ENCODE peak calls at places on chromosomes 6 and 20, in six cellular contexts. E is A172, I is WTC11, X is erythroblast, D is neuronal stem cell, B is MCF 10A. Z is an unnamed sample.

GRCh38 chr6:66094615-66095014 is 387.6 kb upstream of the EYS start:
- DNase-seq in E (no peak), I (no peak), X (no peak), D (no peak), B (no peak), Z (no peak)

GRCh38 chr6:9139762-9140161 is 704.4 kb upstream of the SLC35B3 start:
- DNase-seq in E (peak; percentile 45), I (no peak), X (no peak), D (no peak), B (peak; percentile 57), Z (no peak)

GRCh38 chr20:46062621-46063020 is 27.1 kb downstream of the NCOA5 start:
- DNase-seq in E (no peak), I (no peak), X (no peak), D (no peak), B (no peak), Z (no peak)

GRCh38 chr6:151958332-151958731 is 150.8 kb downstream of the ESR1 start:
- DNase-seq in E (peak; percentile 37), I (no peak), X (no peak), D (no peak), B (peak; percentile 67), Z (no peak)

GRCh38 chr20:24673678-24674570 is 204.5 kb downstream of the SYNDIG1 start:
- DNase-seq in E (peak; percentile 87), I (no peak), X (no peak), D (no peak), B (peak; percentile 56), Z (no peak)

GRCh38 chr6:160831751-160832150 is 129.7 kb downstream of the PLG start:
- DNase-seq in E (no peak), I (no peak), X (no peak), D (peak; percentile 8), B (peak; percentile 4), Z (no peak)

GRCh38 chr20:23048283-23049200 is 930 bp downstream of the THBD start:
- DNase-seq in E (no peak), I (peak; percentile 78), X (peak; percentile 88), D (peak; percentile 24), B (no peak), Z (no peak)

GRCh38 chr6:157530126-157530525 is 149.1 kb downstream of the ZDHHC14 start:
- DNase-seq in E (no peak), I (no peak), X (no peak), D (no peak), B (peak; percentile 11), Z (peak; percentile 53)

GRCh38 chr6:20197251-20197650 is 15.0 kb downstream of the MBOAT1 start:
- DNase-seq in E (no peak), I (no peak), X (no peak), D (no peak), B (no peak), Z (no peak)

GRCh38 chr6:26412225-26412624 is 10.2 kb downstream of the BTN3A1 start:
- DNase-seq in E (no peak), I (no peak), X (no peak), D (no peak), B (no peak), Z (no peak)

GRCh38 chr6:157424491-157425020 is 43.6 kb downstream of the ZDHHC14 start:
- DNase-seq in E (no peak), I (no peak), X (no peak), D (no peak), B (no peak), Z (no peak)

GRCh38 chr20:33630507-33630906 is 31.6 kb upstream of the C20orf144 start:
- DNase-seq in E (no peak), I (no peak), X (no peak), D (no peak), B (no peak), Z (no peak)

GRCh38 chr6:33742092-33742491 is 4.6 kb downstream of the IP6K3 start:
- DNase-seq in E (peak; percentile 16), I (no peak), X (no peak), D (no peak), B (no peak), Z (no peak)

GRCh38 chr6:83153958-83154357 is 39.1 kb downstream of the PGM3 start:
- DNase-seq in E (no peak), I (no peak), X (no peak), D (no peak), B (no peak), Z (peak; percentile 85)

GRCh38 chr6:68880050-68880449 is 245.0 kb downstream of the ADGRB3 start:
- DNase-seq in E (no peak), I (no peak), X (no peak), D (no peak), B (no peak), Z (no peak)

GRCh38 chr6:158754738-158755137 is 64.4 kb downstream of the EZR start:
- DNase-seq in E (no peak), I (no peak), X (no peak), D (no peak), B (no peak), Z (no peak)

GRCh38 chr6:31690231-31691077 is 9.6 kb upstream of the LY6G5C start:
- DNase-seq in E (peak; percentile 32), I (no peak), X (peak; percentile 60), D (no peak), B (no peak), Z (no peak)

GRCh38 chr6:83252717-83253116 is 59.6 kb downstream of the RWDD2A start:
- DNase-seq in E (peak; percentile 43), I (no peak), X (no peak), D (no peak), B (peak; percentile 53), Z (no peak)

GRCh38 chr20:24872291-24873014 is 76.6 kb upstream of the CST7 start:
- DNase-seq in E (no peak), I (no peak), X (no peak), D (no peak), B (no peak), Z (no peak)

GRCh38 chr6:24831771-24832718 is 33.3 kb upstream of the ARMH2 start:
- DNase-seq in E (no peak), I (no peak), X (no peak), D (no peak), B (no peak), Z (no peak)

GRCh38 chr20:4086771-4087677 is 71.7 kb upstream of the RNF24 start:
- DNase-seq in E (no peak), I (no peak), X (no peak), D (no peak), B (no peak), Z (no peak)

GRCh38 chr6:7542065-7542877 is 800 bp downstream of the DSP start:
- DNase-seq in E (peak; percentile 22), I (peak; percentile 69), X (peak; percentile 12), D (peak; percentile 69), B (peak; percentile 49), Z (no peak)

GRCh38 chr6:43708857-43709653 is 21.5 kb upstream of the MRPS18A start:
- DNase-seq in E (no peak), I (no peak), X (peak; percentile 37), D (no peak), B (peak; percentile 88), Z (no peak)

GRCh38 chr6:156582509-156582992 is 194.6 kb upstream of the ARID1B start:
- DNase-seq in E (no peak), I (no peak), X (no peak), D (no peak), B (no peak), Z (peak; percentile 5)

GRCh38 chr6:108966855-108967755 is 118.9 kb downstream of the ARMC2 start:
- DNase-seq in E (peak; percentile 71), I (peak; percentile 47), X (no peak), D (peak; percentile 46), B (peak; percentile 69), Z (peak; percentile 18)

GRCh38 chr6:144718431-144718830 is 433.3 kb downstream of the UTRN start:
- DNase-seq in E (peak; percentile 24), I (no peak), X (no peak), D (no peak), B (peak; percentile 22), Z (no peak)

GRCh38 chr6:157909282-157909664 is 72.4 kb upstream of the SYNJ2 start:
- DNase-seq in E (no peak), I (no peak), X (no peak), D (no peak), B (no peak), Z (no peak)

GRCh38 chr6:111201764-111202163 is 114.5 kb downstream of the SLC16A10 start:
- DNase-seq in E (no peak), I (no peak), X (no peak), D (no peak), B (no peak), Z (no peak)

GRCh38 chr6:43175676-43176422 is 4.8 kb downstream of the SRF start:
- DNase-seq in E (no peak), I (no peak), X (no peak), D (no peak), B (no peak), Z (no peak)

GRCh38 chr20:59966428-59966827 is 8.2 kb downstream of the CDH26 start:
- DNase-seq in E (no peak), I (no peak), X (no peak), D (no peak), B (no peak), Z (no peak)

GRCh38 chr6:164749126-164749758 is 560.2 kb downstream of the C6orf118 start:
- DNase-seq in E (peak; percentile 30), I (no peak), X (no peak), D (no peak), B (peak; percentile 55), Z (no peak)

GRCh38 chr6:15888798-15889772 is 226.3 kb upstream of the DTNBP1 start:
- DNase-seq in E (no peak), I (no peak), X (no peak), D (no peak), B (no peak), Z (no peak)

GRCh38 chr20:48651271-48651670 is 176.5 kb downstream of the PREX1 start:
- DNase-seq in E (no peak), I (no peak), X (no peak), D (no peak), B (no peak), Z (no peak)

GRCh38 chr6:21748343-21749063 is 155.0 kb downstream of the SOX4 start:
- DNase-seq in E (no peak), I (no peak), X (no peak), D (no peak), B (peak; percentile 73), Z (no peak)

GRCh38 chr20:44302026-44302669 is 8.9 kb downstream of the FITM2 start:
- DNase-seq in E (no peak), I (no peak), X (no peak), D (no peak), B (no peak), Z (no peak)

GRCh38 chr6:129954749-129955431 is 63.5 kb upstream of the L3MBTL3 start:
- DNase-seq in E (no peak), I (no peak), X (no peak), D (no peak), B (peak; percentile 16), Z (no peak)

GRCh38 chr6:53151676-53152075 is 3.0 kb upstream of the GCM1 start:
- DNase-seq in E (no peak), I (peak; percentile 67), X (peak; percentile 40), D (no peak), B (peak; percentile 18), Z (no peak)

Z was measured in NCI-H2227 treated with DMSO at 0.1 percent for 48 hours.